ENCODE peak calls at places on chromosomes 4 and X, in four cellular contexts. T is SJSA1; J is PC-3; Y is CD4-positive, alpha-beta T cell. K is an unnamed sample.

GRCh38 chrX:118024482-118024881 is 92.1 kb downstream of the KLHL13 start:
- DNase-seq in T (no peak), J (no peak), Y (no peak), K (no peak)

GRCh38 chr4:80180743-80181142 is 16.6 kb upstream of the PRDM8 start:
- DNase-seq in J (peak), T (no peak), Y (no peak), K (no peak)

GRCh38 chr4:165343353-165344191 is 16.1 kb downstream of the MSMO1 start:
- DNase-seq in J (peak), T (no peak), Y (no peak), K (peak)

GRCh38 chr4:158020734-158021346 is 152.0 kb downstream of the GASK1B start:
- DNase-seq in T (peak), J (peak), Y (no peak), K (no peak)

GRCh38 chr4:93760284-93760683 is 68.3 kb upstream of the ATOH1 start:
- DNase-seq in T (no peak), Y (no peak), J (no peak), K (no peak)

GRCh38 chr4:824461-825062 is 1.4 kb downstream of the CPLX1 start:
- DNase-seq in T (no peak), J (no peak), Y (no peak), K (no peak)

GRCh38 chrX:20382518-20383291 is 116.0 kb upstream of the RPS6KA3 start:
- DNase-seq in Y (no peak), J (peak), T (no peak), K (no peak)

GRCh38 chr4:151806511-151806927 is 45.7 kb upstream of the GATB start:
- DNase-seq in J (peak), Y (no peak), T (peak), K (no peak)

GRCh38 chrX:45769919-45770582 is 569.4 kb upstream of the DIPK2B start:
- DNase-seq in T (peak), J (peak), Y (no peak), K (no peak)

GRCh38 chr4:137393043-137393442 is 139.3 kb downstream of the PCDH18 start:
- DNase-seq in Y (no peak), J (no peak), T (no peak), K (no peak)

GRCh38 chr4:152352215-152352614 is 183.7 kb downstream of the FBXW7 start:
- DNase-seq in J (no peak), Y (no peak), T (no peak), K (no peak)

GRCh38 chr4:150782921-150783320 is 201.0 kb downstream of the MAB21L2 start:
- DNase-seq in T (no peak), J (no peak), Y (no peak), K (no peak)

GRCh38 chr4:90441770-90442169 is 314.6 kb downstream of the CCSER1 start:
- DNase-seq in Y (no peak), T (no peak), J (peak), K (no peak)

DNA sequence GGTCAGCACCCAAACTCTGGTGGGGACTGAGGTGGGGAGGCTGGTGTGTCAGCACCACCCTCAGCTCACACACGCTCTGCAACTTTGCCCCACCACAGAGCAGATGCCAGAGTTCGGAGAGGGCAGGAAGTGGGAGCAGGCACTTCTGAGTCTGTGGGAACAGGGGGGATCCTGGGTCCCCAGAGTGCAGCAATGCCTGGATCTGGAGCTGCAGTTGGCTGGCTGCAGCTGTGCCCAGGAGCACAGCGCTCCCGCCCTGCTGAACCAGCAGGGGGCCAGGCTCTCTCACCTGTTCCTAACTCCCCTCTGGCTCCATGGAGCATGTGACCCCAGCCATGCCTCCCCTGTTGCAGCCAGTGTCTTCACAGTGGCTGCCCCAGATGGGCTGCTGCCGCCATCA is 252.4 kb downstream of the SPOCK3 start:
- DNase-seq in T (no peak), J (no peak), Y (no peak), K (no peak)
- H3K27ac ChIP-seq in T (no peak), J (no peak), Y (no peak), K (no peak)

GRCh38 chr4:132763465-132763864 is 385.6 kb upstream of the PCDH10 start:
- DNase-seq in Y (no peak), T (no peak), J (no peak), K (no peak)
- H3K27ac ChIP-seq in Y (no peak), T (no peak), J (no peak), K (no peak)

GRCh38 chr4:149121015-149121404 is 678.8 kb upstream of the NR3C2 start:
- DNase-seq in T (no peak), J (no peak), Y (no peak), K (no peak)
- H3K27ac ChIP-seq in T (no peak), J (no peak), Y (no peak), K (no peak)

GRCh38 chrX:49204017-49204416 is 4.0 kb upstream of the SYP start:
- DNase-seq in T (no peak), Y (no peak), J (no peak), K (no peak)
- H3K27ac ChIP-seq in T (no peak), Y (no peak), J (no peak), K (no peak)

DNA sequence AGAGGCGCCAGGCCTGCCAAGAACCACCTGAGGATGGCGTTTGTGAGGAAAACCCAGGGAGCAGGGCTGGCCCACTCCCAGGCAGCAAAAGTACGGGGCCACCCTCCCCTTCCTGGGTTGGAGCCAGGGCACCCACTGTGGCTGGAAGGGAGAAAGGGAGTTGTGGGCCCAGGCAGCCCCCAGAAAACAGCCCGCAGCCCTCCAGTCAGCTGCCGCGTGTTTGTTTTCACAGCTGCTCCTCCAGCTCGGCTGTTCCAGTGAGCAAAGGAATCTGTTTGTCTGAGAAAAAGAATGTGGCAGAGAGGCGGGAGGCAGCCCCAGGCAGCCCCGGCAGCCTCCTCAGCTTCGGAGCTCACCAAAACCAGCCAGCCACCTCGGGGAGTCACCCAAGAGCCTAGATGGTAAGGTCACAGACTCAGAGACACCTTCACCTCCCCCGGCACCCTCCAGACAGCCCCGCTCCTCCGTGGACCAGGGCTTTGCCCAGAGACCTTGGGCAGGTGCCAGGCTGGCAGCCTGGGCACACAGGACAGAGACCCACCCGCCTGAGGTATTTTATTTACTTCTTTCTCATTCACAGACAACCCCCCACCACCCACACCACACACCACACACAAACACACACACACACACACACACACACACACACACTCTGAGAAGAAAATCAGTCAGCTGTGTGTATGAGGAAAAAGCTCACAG is 338.1 kb downstream of the BCOR start:
- DNase-seq in J (peak), Y (no peak), T (peak), K (no peak)
- H3K27ac ChIP-seq in J (no peak), Y (no peak), T (peak), K (no peak)

GRCh38 chr4:6297266-6297815 is 27.7 kb downstream of the WFS1 start:
- DNase-seq in J (no peak), Y (no peak), T (no peak), K (no peak)
- H3K27ac ChIP-seq in J (no peak), Y (no peak), T (no peak), K (no peak)

DNA sequence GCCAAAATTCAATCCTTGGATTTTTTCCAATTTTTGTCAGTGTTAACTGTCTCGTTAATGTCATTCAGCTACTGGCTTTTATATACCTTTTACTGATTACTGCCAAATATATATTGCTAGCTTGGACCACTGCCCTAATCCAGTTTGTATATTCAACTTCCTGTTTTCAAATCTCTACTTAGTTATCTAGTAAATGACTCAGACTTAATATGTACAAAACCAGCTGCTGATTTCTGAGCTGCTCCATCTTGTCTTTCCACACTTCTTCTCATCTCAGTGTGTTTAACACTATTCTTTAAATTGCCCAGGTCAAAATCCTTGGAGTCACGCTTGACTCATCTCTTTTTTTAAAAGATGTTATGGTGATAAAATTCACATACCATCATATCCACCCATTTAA is 1196.7 kb downstream of the RAPGEF2 start:
- DNase-seq in J (peak), T (no peak), Y (no peak), K (no peak)
- H3K27ac ChIP-seq in J (no peak), T (no peak), Y (no peak), K (no peak)

GRCh38 chr4:176782191-176782590 is 10.5 kb downstream of the VEGFC start:
- DNase-seq in J (no peak), T (no peak), Y (no peak), K (no peak)

GRCh38 chr4:176781739-176782100 is 11.0 kb downstream of the VEGFC start:
- DNase-seq in T (peak), J (no peak), Y (no peak), K (no peak)

GRCh38 chr4:176779421-176779820 is 13.3 kb downstream of the VEGFC start:
- DNase-seq in T (no peak), Y (no peak), J (no peak), K (no peak)

GRCh38 chr4:176782794-176783193 is 9.9 kb downstream of the VEGFC start:
- DNase-seq in Y (no peak), J (no peak), T (no peak), K (no peak)

DNA sequence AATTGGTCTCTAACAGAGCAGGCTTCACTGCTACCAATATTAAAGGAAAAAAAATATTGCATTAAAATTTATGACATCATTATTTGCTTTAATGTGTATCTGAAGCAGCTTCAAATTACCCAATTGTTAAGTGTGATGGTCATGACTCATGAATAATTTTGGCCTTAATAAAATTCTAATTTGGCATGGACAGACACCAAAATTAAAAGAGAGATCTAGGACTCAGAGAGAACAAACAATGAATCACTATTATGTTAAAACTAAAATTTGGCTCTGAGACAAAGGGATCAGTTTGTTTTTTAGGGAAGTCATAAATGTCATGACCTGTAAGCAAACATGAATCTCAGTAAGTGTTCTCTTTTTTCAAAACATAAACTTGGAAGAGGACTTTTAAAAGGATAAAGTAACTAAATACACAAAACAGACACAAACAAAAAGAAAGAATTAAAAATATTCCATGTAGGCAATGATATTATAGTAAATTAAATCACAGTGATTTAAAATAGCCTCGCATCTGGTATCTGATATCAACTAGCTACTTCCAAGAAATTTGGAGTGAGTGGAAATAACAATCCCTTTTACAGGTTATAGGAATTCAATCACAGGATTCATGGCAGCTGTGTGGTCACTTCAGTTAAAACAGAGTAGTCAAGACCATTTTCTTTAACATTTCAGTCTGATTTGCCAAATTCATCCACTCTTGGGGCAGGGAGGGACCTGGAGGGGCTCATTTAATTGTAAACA is 11.6 kb downstream of the VEGFC start:
- DNase-seq in Y (no peak), T (peak), J (peak), K (no peak)
- H3K27ac ChIP-seq in Y (no peak), T (peak), J (peak), K (no peak)